ENCODE peak calls at places on chromosomes 4 and X, in eight cellular contexts. One of them, this sample, is unnamed. For H3K4me1 and H3K36me3, the result is how much of the 10 kb centered on the place peaks cover.

GRCh38 chr4:7266525-7267292 is 74.4 kb downstream of the SORCS2 start:
- DNase-seq in HCT116: peak
- DNase-seq in BE2C: no peak
- DNase-seq in hepatocyte: peak
- DNase-seq in naive thymus-derived CD4-positive, alpha-beta T cell: no peak
- DNase-seq in lower lobe of right lung: no peak
- DNase-seq in IMR-90: peak
- DNase-seq in PC-3: peak
- DNase-seq in this sample: no peak

GRCh38 chrX:63959975-63960374 is 175.0 kb upstream of the ARHGEF9 start:
- DNase-seq in HCT116: no peak
- DNase-seq in BE2C: no peak
- DNase-seq in hepatocyte: no peak
- DNase-seq in naive thymus-derived CD4-positive, alpha-beta T cell: no peak
- DNase-seq in lower lobe of right lung: no peak
- DNase-seq in IMR-90: no peak
- DNase-seq in PC-3: no peak
- DNase-seq in this sample: no peak

GRCh38 chr4:19791422-19792113 is 460.1 kb upstream of the SLIT2 start:
- DNase-seq in HCT116: no peak
- DNase-seq in BE2C: no peak
- DNase-seq in hepatocyte: no peak
- DNase-seq in naive thymus-derived CD4-positive, alpha-beta T cell: no peak
- DNase-seq in lower lobe of right lung: no peak
- DNase-seq in IMR-90: peak
- DNase-seq in PC-3: peak
- DNase-seq in this sample: no peak

GRCh38 chr4:157245351-157245750 is 24.8 kb downstream of the GRIA2 start:
- DNase-seq in HCT116: no peak
- DNase-seq in BE2C: no peak
- DNase-seq in hepatocyte: no peak
- DNase-seq in naive thymus-derived CD4-positive, alpha-beta T cell: no peak
- DNase-seq in lower lobe of right lung: no peak
- DNase-seq in IMR-90: no peak
- DNase-seq in PC-3: no peak
- DNase-seq in this sample: no peak

GRCh38 chrX:14409341-14409740 is 120.0 kb upstream of the GLRA2 start:
- DNase-seq in HCT116: no peak
- DNase-seq in BE2C: no peak
- DNase-seq in hepatocyte: peak
- DNase-seq in naive thymus-derived CD4-positive, alpha-beta T cell: no peak
- DNase-seq in lower lobe of right lung: no peak
- DNase-seq in IMR-90: no peak
- DNase-seq in PC-3: peak
- DNase-seq in this sample: no peak

GRCh38 chrX:134236690-134237362 is at the start of gene CCDC160:
- DNase-seq in HCT116: peak
- DNase-seq in BE2C: peak
- DNase-seq in hepatocyte: peak
- DNase-seq in naive thymus-derived CD4-positive, alpha-beta T cell: no peak
- DNase-seq in lower lobe of right lung: peak
- DNase-seq in IMR-90: no peak
- DNase-seq in PC-3: peak
- DNase-seq in this sample: no peak

GRCh38 chrX:141839856-141840255 is 1.7 kb downstream of the MAGEC3 start:
- DNase-seq in HCT116: no peak
- DNase-seq in BE2C: no peak
- DNase-seq in hepatocyte: no peak
- DNase-seq in naive thymus-derived CD4-positive, alpha-beta T cell: no peak
- DNase-seq in lower lobe of right lung: no peak
- DNase-seq in IMR-90: no peak
- DNase-seq in PC-3: peak
- DNase-seq in this sample: no peak

GRCh38 chrX:75784689-75785491 is at the start of gene MAGEE2:
- DNase-seq in HCT116: no peak
- DNase-seq in BE2C: no peak
- DNase-seq in hepatocyte: no peak
- DNase-seq in naive thymus-derived CD4-positive, alpha-beta T cell: no peak
- DNase-seq in lower lobe of right lung: peak
- DNase-seq in IMR-90: no peak
- DNase-seq in PC-3: no peak
- DNase-seq in this sample: no peak

GRCh38 chrX:119427024-119427794 is 28.1 kb downstream of the SLC25A43 start:
- DNase-seq in HCT116: no peak
- DNase-seq in BE2C: no peak
- DNase-seq in hepatocyte: no peak
- DNase-seq in naive thymus-derived CD4-positive, alpha-beta T cell: peak
- DNase-seq in lower lobe of right lung: no peak
- DNase-seq in IMR-90: peak
- DNase-seq in PC-3: peak
- DNase-seq in this sample: no peak

GRCh38 chr4:3852309-3852708 is 86.1 kb downstream of the ADRA2C start:
- DNase-seq in HCT116: no peak
- DNase-seq in BE2C: no peak
- DNase-seq in hepatocyte: no peak
- DNase-seq in naive thymus-derived CD4-positive, alpha-beta T cell: no peak
- DNase-seq in lower lobe of right lung: no peak
- DNase-seq in IMR-90: no peak
- DNase-seq in PC-3: no peak
- DNase-seq in this sample: no peak

GRCh38 chr4:21512351-21512750 is 436.2 kb downstream of the KCNIP4 start:
- DNase-seq in HCT116: peak
- DNase-seq in BE2C: peak
- DNase-seq in hepatocyte: peak
- DNase-seq in naive thymus-derived CD4-positive, alpha-beta T cell: no peak
- DNase-seq in lower lobe of right lung: no peak
- DNase-seq in IMR-90: peak
- DNase-seq in PC-3: peak
- DNase-seq in this sample: no peak

GRCh38 chr4:140300271-140300970 is 73.0 kb upstream of the SCOC start:
- DNase-seq in HCT116: peak
- DNase-seq in BE2C: no peak
- DNase-seq in hepatocyte: peak
- DNase-seq in naive thymus-derived CD4-positive, alpha-beta T cell: no peak
- DNase-seq in lower lobe of right lung: no peak
- DNase-seq in IMR-90: peak
- DNase-seq in PC-3: peak
- DNase-seq in this sample: no peak

GRCh38 chr4:150411527-150411926 is 170.4 kb upstream of the MAB21L2 start:
- DNase-seq in HCT116: no peak
- DNase-seq in BE2C: peak
- DNase-seq in hepatocyte: no peak
- DNase-seq in naive thymus-derived CD4-positive, alpha-beta T cell: no peak
- DNase-seq in lower lobe of right lung: no peak
- DNase-seq in IMR-90: no peak
- DNase-seq in PC-3: no peak
- DNase-seq in this sample: no peak

GRCh38 chrX:65997978-65998717 is 41.7 kb downstream of the VSIG4 start:
- DNase-seq in HCT116: no peak
- DNase-seq in BE2C: no peak
- DNase-seq in hepatocyte: no peak
- DNase-seq in naive thymus-derived CD4-positive, alpha-beta T cell: no peak
- DNase-seq in lower lobe of right lung: peak
- DNase-seq in IMR-90: no peak
- DNase-seq in PC-3: no peak
- DNase-seq in this sample: no peak

GRCh38 chrX:30144221-30144620 is 71.1 kb upstream of the MAGEB2 start:
- DNase-seq in HCT116: no peak
- DNase-seq in BE2C: no peak
- DNase-seq in hepatocyte: no peak
- DNase-seq in naive thymus-derived CD4-positive, alpha-beta T cell: no peak
- DNase-seq in lower lobe of right lung: no peak
- DNase-seq in IMR-90: no peak
- DNase-seq in PC-3: no peak
- DNase-seq in this sample: no peak

GRCh38 chrX:103716967-103717366 is 6.3 kb downstream of the TMEM31 start:
- DNase-seq in HCT116: no peak
- DNase-seq in BE2C: no peak
- DNase-seq in hepatocyte: peak
- DNase-seq in naive thymus-derived CD4-positive, alpha-beta T cell: no peak
- DNase-seq in lower lobe of right lung: no peak
- DNase-seq in IMR-90: peak
- DNase-seq in PC-3: peak
- DNase-seq in this sample: no peak

GRCh38 chr4:155552180-155552579 is 114.5 kb upstream of the GUCY1A1 start:
- DNase-seq in HCT116: no peak
- DNase-seq in BE2C: peak
- DNase-seq in hepatocyte: no peak
- DNase-seq in naive thymus-derived CD4-positive, alpha-beta T cell: no peak
- DNase-seq in lower lobe of right lung: no peak
- DNase-seq in IMR-90: peak
- DNase-seq in PC-3: peak
- DNase-seq in this sample: no peak

GRCh38 chr4:113052379-113052951 is 3.0 kb downstream of the ANK2 start:
- DNase-seq in HCT116: no peak
- DNase-seq in BE2C: no peak
- DNase-seq in hepatocyte: no peak
- DNase-seq in naive thymus-derived CD4-positive, alpha-beta T cell: no peak
- DNase-seq in lower lobe of right lung: no peak
- DNase-seq in IMR-90: peak
- DNase-seq in PC-3: peak
- DNase-seq in this sample: no peak

GRCh38 chr4:2949782-2950125 is 13.5 kb downstream of the NOP14 start:
- DNase-seq in HCT116: no peak
- DNase-seq in BE2C: no peak
- DNase-seq in hepatocyte: no peak
- DNase-seq in naive thymus-derived CD4-positive, alpha-beta T cell: no peak
- DNase-seq in lower lobe of right lung: no peak
- DNase-seq in IMR-90: no peak
- DNase-seq in PC-3: no peak
- DNase-seq in this sample: no peak

GRCh38 chr4:48949518-48950207 is 36.4 kb upstream of the CWH43 start:
- DNase-seq in HCT116: no peak
- DNase-seq in BE2C: no peak
- DNase-seq in hepatocyte: no peak
- DNase-seq in naive thymus-derived CD4-positive, alpha-beta T cell: no peak
- DNase-seq in lower lobe of right lung: no peak
- DNase-seq in IMR-90: no peak
- DNase-seq in PC-3: peak
- DNase-seq in this sample: no peak

GRCh38 chrX:129230850-129231512 is 292.3 kb downstream of the SMARCA1 start:
- DNase-seq in HCT116: no peak
- DNase-seq in BE2C: no peak
- DNase-seq in hepatocyte: no peak
- DNase-seq in naive thymus-derived CD4-positive, alpha-beta T cell: no peak
- DNase-seq in lower lobe of right lung: no peak
- DNase-seq in IMR-90: no peak
- DNase-seq in PC-3: no peak
- DNase-seq in this sample: no peak

DNA sequence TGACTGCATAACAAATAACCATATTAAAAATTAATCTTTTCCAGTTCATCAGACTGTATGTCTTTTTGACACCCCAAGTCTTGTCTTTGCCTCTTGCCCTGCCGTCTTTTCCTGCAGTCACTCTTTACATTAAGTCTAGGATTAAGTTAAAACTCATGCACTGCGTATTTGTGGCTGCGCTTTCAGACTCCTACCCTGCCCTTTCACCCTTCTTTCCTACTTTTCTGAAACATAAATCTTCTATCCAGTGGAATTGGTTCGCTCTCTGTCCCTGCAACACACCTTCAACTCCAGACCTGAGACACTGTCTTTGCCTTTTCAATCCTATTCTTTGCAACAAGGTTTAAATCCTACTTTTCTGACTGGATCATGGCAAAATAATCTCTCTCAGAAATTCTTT is 19.9 kb downstream of the SPRY1 start:
- DNase-seq in HCT116: no peak
- DNase-seq in BE2C: no peak
- DNase-seq in hepatocyte: no peak
- DNase-seq in naive thymus-derived CD4-positive, alpha-beta T cell: no peak
- DNase-seq in lower lobe of right lung: no peak
- DNase-seq in IMR-90: no peak
- DNase-seq in PC-3: no peak
- DNase-seq in this sample: no peak
- H3K4me1 ChIP-seq in HCT116: under half
- H3K4me1 ChIP-seq in BE2C: under half
- H3K4me1 ChIP-seq in hepatocyte: under half
- H3K4me1 ChIP-seq in naive thymus-derived CD4-positive, alpha-beta T cell: under half
- H3K4me1 ChIP-seq in lower lobe of right lung: under half
- H3K4me1 ChIP-seq in IMR-90: under half
- H3K4me1 ChIP-seq in PC-3: half or more
- H3K4me1 ChIP-seq in this sample: under half

DNA sequence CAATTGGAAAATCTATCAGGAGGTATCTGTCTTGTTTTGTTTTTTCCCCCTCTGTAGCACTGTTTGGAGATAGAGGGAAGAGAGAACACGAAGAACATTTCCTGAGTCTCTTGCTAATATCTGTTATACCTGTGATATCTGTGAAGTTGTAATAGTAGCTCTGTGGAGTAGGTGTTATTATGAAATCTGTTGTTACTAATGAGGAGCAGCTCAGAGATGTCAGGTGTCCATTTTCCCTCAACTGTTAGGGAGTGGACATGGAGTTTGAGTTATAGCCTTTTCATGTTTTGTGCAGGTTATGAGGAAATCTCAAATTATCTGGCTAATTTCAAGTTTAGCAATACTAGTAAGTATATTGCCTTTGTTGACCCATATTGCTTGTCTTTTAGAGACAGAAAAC is 52.4 kb downstream of the SEC24B start:
- DNase-seq in HCT116: no peak
- DNase-seq in BE2C: no peak
- DNase-seq in hepatocyte: no peak
- DNase-seq in naive thymus-derived CD4-positive, alpha-beta T cell: no peak
- DNase-seq in lower lobe of right lung: no peak
- DNase-seq in IMR-90: no peak
- DNase-seq in PC-3: no peak
- DNase-seq in this sample: no peak
- H3K36me3 ChIP-seq in HCT116: under half
- H3K36me3 ChIP-seq in BE2C: under half
- H3K36me3 ChIP-seq in hepatocyte: under half
- H3K36me3 ChIP-seq in naive thymus-derived CD4-positive, alpha-beta T cell: under half
- H3K36me3 ChIP-seq in lower lobe of right lung: under half
- H3K36me3 ChIP-seq in IMR-90: under half
- H3K36me3 ChIP-seq in PC-3: under half
- H3K36me3 ChIP-seq in this sample: under half

DNA sequence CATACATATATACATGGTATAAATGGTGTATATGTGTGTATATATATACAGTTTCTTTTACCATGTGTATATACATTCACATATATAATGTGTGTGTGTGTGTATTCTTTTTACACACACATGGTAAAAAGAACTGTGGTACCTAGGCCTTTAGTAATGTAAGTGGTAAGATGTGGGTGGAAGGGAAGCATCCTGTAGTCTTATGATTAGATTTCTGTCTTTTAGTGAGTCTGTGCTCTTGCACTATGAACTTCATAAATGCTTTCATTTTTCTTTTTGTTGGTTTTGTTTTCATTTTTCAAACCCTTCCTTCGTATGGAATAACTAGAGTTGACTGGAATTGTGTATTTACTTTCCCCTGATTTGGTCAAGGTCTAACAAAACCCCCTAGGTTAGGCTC is 12.1 kb downstream of the PABPC4L start:
- DNase-seq in HCT116: no peak
- DNase-seq in BE2C: no peak
- DNase-seq in hepatocyte: no peak
- DNase-seq in naive thymus-derived CD4-positive, alpha-beta T cell: no peak
- DNase-seq in lower lobe of right lung: no peak
- DNase-seq in IMR-90: no peak
- DNase-seq in PC-3: no peak
- DNase-seq in this sample: no peak
- H3K4me1 ChIP-seq in HCT116: under half
- H3K4me1 ChIP-seq in BE2C: under half
- H3K4me1 ChIP-seq in hepatocyte: under half
- H3K4me1 ChIP-seq in naive thymus-derived CD4-positive, alpha-beta T cell: under half
- H3K4me1 ChIP-seq in lower lobe of right lung: under half
- H3K4me1 ChIP-seq in IMR-90: under half
- H3K4me1 ChIP-seq in PC-3: under half
- H3K4me1 ChIP-seq in this sample: under half

GRCh38 chr4:122932763-122933162 is 10.4 kb upstream of the NUDT6 start:
- DNase-seq in HCT116: no peak
- DNase-seq in BE2C: no peak
- DNase-seq in hepatocyte: no peak
- DNase-seq in naive thymus-derived CD4-positive, alpha-beta T cell: no peak
- DNase-seq in lower lobe of right lung: no peak
- DNase-seq in IMR-90: no peak
- DNase-seq in PC-3: no peak
- DNase-seq in this sample: no peak
- H3K36me3 ChIP-seq in HCT116: under half
- H3K36me3 ChIP-seq in BE2C: under half
- H3K36me3 ChIP-seq in hepatocyte: under half
- H3K36me3 ChIP-seq in naive thymus-derived CD4-positive, alpha-beta T cell: under half
- H3K36me3 ChIP-seq in lower lobe of right lung: half or more
- H3K36me3 ChIP-seq in IMR-90: under half
- H3K36me3 ChIP-seq in PC-3: under half
- H3K36me3 ChIP-seq in this sample: under half

This sample was measured in CD4-positive, CD25-positive, alpha-beta regulatory T cell.